ENCODE peak calls at places on chromosomes 2 and 18, in five cellular contexts. J, R, X, T and L are unnamed samples.

GRCh38 chr2:42103829-42104228 is 56.0 kb downstream of the PKDCC start:
- DNase-seq in J (no peak), R (no peak), X (no peak), T (peak; percentile 61), L (no peak)

GRCh38 chr2:149422337-149422990 is 92.1 kb downstream of the LYPD6 start:
- DNase-seq in J (no peak), R (no peak), X (no peak), T (no peak), L (no peak)

GRCh38 chr2:58571181-58571852 is 330.2 kb upstream of the FANCL start:
- DNase-seq in J (no peak), R (no peak), X (no peak), T (peak; percentile 67), L (peak; percentile 75)

GRCh38 chr18:10841203-10841602 is 308.2 kb downstream of the PIEZO2 start:
- DNase-seq in J (no peak), R (no peak), X (no peak), T (peak; percentile 7), L (no peak)

GRCh38 chr18:9711361-9712129 is 3.4 kb downstream of the RAB31 start:
- DNase-seq in J (no peak), R (no peak), X (no peak), T (no peak), L (no peak)

GRCh38 chr18:63947051-63947790 is 1.9 kb upstream of the HMSD start:
- DNase-seq in J (no peak), R (no peak), X (no peak), T (no peak), L (no peak)

GRCh38 chr18:65206551-65207260 is 544.1 kb upstream of the CDH7 start:
- DNase-seq in J (no peak), R (no peak), X (no peak), T (no peak), L (peak; percentile 58)

GRCh38 chr18:77065221-77065981 is 67.2 kb downstream of the MBP start:
- DNase-seq in J (no peak), R (no peak), X (no peak), T (peak; percentile 77), L (no peak)

GRCh38 chr18:3654442-3655253 is 204.7 kb downstream of the TGIF1 start:
- DNase-seq in J (no peak), R (no peak), X (no peak), T (no peak), L (no peak)

GRCh38 chr2:37583867-37584266 is 87.6 kb downstream of the CDC42EP3 start:
- DNase-seq in J (no peak), R (no peak), X (no peak), T (no peak), L (no peak)

GRCh38 chr2:147739531-147739930 is 105.3 kb upstream of the ACVR2A start:
- DNase-seq in J (no peak), R (no peak), X (no peak), T (no peak), L (no peak)

GRCh38 chr2:98747888-98748287 is 17.0 kb upstream of the MGAT4A start:
- DNase-seq in J (no peak), R (no peak), X (no peak), T (no peak), L (no peak)

GRCh38 chr18:78999939-79000338 is 20.3 kb downstream of the SALL3 start:
- DNase-seq in J (no peak), R (no peak), X (no peak), T (no peak), L (no peak)

GRCh38 chr18:52343138-52343537 is 3.1 kb downstream of the DCC start:
- DNase-seq in J (no peak), R (no peak), X (no peak), T (no peak), L (peak; percentile 71)

GRCh38 chr2:120704696-120705095 is 31.0 kb upstream of the GLI2 start:
- DNase-seq in J (no peak), R (no peak), X (no peak), T (no peak), L (no peak)

GRCh38 chr2:190904644-190905043 is 24.0 kb downstream of the GLS start:
- DNase-seq in J (no peak), R (no peak), X (no peak), T (no peak), L (no peak)